ENCODE peak calls at places on chromosome X, in five cellular contexts. One of them, this sample, is unnamed.

GRCh38 chrX:153055827-153056748 is at the start of gene PNMA3:
- DNase-seq in K562: peak
- DNase-seq in IMR-90: no peak
- DNase-seq in HepG2: no peak
- DNase-seq in GM12878: no peak
- DNase-seq in this sample: no peak

GRCh38 chrX:56729152-56729557 is at the start of gene NBDY:
- DNase-seq in K562: peak
- DNase-seq in IMR-90: peak
- DNase-seq in HepG2: no peak
- DNase-seq in GM12878: no peak
- DNase-seq in this sample: peak

GRCh38 chrX:69152398-69152797 is 12.9 kb downstream of the PJA1 start:
- DNase-seq in K562: no peak
- DNase-seq in IMR-90: no peak
- DNase-seq in HepG2: peak
- DNase-seq in GM12878: no peak
- DNase-seq in this sample: peak

GRCh38 chrX:54043696-54044125 is 562 bp downstream of the PHF8 start:
- DNase-seq in K562: peak
- DNase-seq in IMR-90: peak
- DNase-seq in HepG2: no peak
- DNase-seq in GM12878: no peak
- DNase-seq in this sample: no peak

GRCh38 chrX:68699960-68700746 is 52.7 kb downstream of the STARD8 start:
- DNase-seq in K562: no peak
- DNase-seq in IMR-90: peak
- DNase-seq in HepG2: no peak
- DNase-seq in GM12878: no peak
- DNase-seq in this sample: no peak

GRCh38 chrX:108090474-108091265 is 672 bp downstream of the PSMD10 start:
- DNase-seq in K562: no peak
- DNase-seq in IMR-90: peak
- DNase-seq in HepG2: peak
- DNase-seq in GM12878: no peak
- DNase-seq in this sample: peak

GRCh38 chrX:129779747-129780146 is at the start of gene SASH3:
- DNase-seq in K562: no peak
- DNase-seq in IMR-90: no peak
- DNase-seq in HepG2: no peak
- DNase-seq in GM12878: no peak
- DNase-seq in this sample: no peak

GRCh38 chrX:74104356-74105065 is 199.5 kb upstream of the ZCCHC13 start:
- DNase-seq in K562: no peak
- DNase-seq in IMR-90: peak
- DNase-seq in HepG2: no peak
- DNase-seq in GM12878: no peak
- DNase-seq in this sample: no peak

GRCh38 chrX:74902806-74903205 is 22.4 kb downstream of the NEXMIF start:
- DNase-seq in K562: no peak
- DNase-seq in IMR-90: no peak
- DNase-seq in HepG2: no peak
- DNase-seq in GM12878: no peak
- DNase-seq in this sample: no peak

GRCh38 chrX:115345654-115346014 is 56.1 kb downstream of the LUZP4 start:
- DNase-seq in K562: no peak
- DNase-seq in IMR-90: no peak
- DNase-seq in HepG2: no peak
- DNase-seq in GM12878: no peak
- DNase-seq in this sample: no peak

GRCh38 chrX:148691456-148691855 is 191.0 kb downstream of the AFF2 start:
- DNase-seq in K562: no peak
- DNase-seq in IMR-90: no peak
- DNase-seq in HepG2: no peak
- DNase-seq in GM12878: no peak
- DNase-seq in this sample: no peak

GRCh38 chrX:65924938-65925507 is 114.9 kb downstream of the VSIG4 start:
- DNase-seq in K562: peak
- DNase-seq in IMR-90: no peak
- DNase-seq in HepG2: no peak
- DNase-seq in GM12878: no peak
- DNase-seq in this sample: no peak

GRCh38 chrX:106863697-106864096 is 39.4 kb downstream of the RIPPLY1 start:
- DNase-seq in K562: no peak
- DNase-seq in IMR-90: no peak
- DNase-seq in HepG2: no peak
- DNase-seq in GM12878: no peak
- DNase-seq in this sample: no peak

GRCh38 chrX:106862972-106863688 is 40.0 kb downstream of the RIPPLY1 start:
- DNase-seq in K562: no peak
- DNase-seq in IMR-90: peak
- DNase-seq in HepG2: peak
- DNase-seq in GM12878: no peak
- DNase-seq in this sample: peak
- TF ChIP-seq RAD21 in K562: no peak
- TF ChIP-seq RAD21 in IMR-90: no peak
- TF ChIP-seq RAD21 in HepG2: no peak
- TF ChIP-seq RAD21 in GM12878: no peak
- TF ChIP-seq RAD21 in this sample: no peak

DNA sequence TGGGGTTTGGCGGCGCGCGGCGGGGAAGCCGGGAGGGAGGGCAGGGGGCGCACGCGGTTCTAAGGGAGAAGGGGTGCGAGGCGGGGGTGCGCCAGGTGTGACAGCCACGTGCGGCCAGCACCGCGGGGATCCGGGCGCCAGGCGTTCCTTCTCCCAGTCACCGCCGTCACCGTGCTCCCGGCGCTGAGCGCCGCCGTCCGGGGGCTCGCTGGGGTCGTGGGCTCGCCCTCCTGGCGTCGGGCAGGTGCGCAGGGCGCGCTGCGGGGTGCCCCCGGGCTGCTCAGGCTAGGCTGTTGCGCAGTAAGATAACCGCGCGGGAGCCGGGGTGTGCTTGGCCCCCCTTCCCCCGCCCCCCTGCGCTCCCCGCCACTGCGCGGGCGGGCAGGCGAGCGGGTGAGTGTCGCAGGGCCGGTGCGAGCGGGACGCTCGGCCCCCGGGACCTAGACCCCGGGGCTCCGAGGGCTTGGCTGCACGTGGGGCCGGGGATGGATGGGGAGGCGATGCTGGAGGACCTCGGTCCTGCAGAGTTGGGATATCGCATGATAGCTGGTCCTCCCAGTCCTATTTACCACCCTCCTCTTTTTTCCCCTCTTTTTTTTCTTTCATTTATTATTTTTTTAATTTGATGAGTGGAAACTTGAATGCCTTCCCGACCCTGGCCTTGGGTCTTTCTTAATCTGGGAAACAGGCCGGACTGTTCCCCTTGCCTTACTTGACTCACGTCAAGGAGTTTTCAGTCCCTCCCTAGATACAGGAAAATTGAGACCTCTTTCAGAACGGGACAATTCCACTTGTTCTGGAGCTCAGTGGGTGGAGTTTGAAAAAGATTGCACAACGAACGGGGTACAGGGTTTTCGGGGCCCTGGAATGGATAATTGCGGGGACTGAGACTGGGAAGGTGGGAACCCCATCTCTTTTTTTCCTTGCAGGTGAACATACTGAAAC is 797 bp downstream of the TXLNG start:
- DNase-seq in K562: peak
- DNase-seq in IMR-90: no peak
- DNase-seq in HepG2: no peak
- DNase-seq in GM12878: no peak
- DNase-seq in this sample: no peak
- TF ChIP-seq BHLHE40 in K562: no peak
- TF ChIP-seq BHLHE40 in IMR-90: no peak
- TF ChIP-seq BHLHE40 in HepG2: no peak
- TF ChIP-seq BHLHE40 in GM12878: peak
- TF ChIP-seq BHLHE40 in this sample: no peak

GRCh38 chrX:103999234-103999633 is 14.3 kb downstream of the H2BW1 start:
- DNase-seq in K562: no peak
- DNase-seq in IMR-90: no peak
- DNase-seq in HepG2: no peak
- DNase-seq in GM12878: no peak
- DNase-seq in this sample: no peak
- TF ChIP-seq POLR2A in K562: no peak
- TF ChIP-seq POLR2A in IMR-90: no peak
- TF ChIP-seq POLR2A in HepG2: no peak
- TF ChIP-seq POLR2A in GM12878: no peak
- TF ChIP-seq POLR2A in this sample: no peak

DNA sequence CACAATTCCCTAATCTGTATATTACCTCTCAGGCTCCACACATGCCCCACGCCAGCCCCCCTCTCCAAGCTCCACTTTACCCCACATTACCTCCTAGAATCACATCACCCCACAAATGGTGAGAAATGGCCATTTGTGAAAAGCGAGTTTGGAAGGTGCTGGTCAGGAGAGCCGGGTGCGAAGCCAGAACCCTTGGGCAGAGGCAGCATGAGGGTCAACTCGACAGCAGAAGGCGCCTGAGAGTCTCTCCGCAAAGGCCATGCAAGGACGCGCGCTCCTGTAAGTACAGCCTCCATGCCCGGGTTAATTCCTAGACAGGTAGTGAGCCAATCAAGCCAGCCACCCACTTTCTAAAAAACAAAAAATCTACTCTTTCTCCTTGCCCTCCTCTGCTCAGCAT is 42.4 kb downstream of the RHOXF2 start:
- DNase-seq in K562: no peak
- DNase-seq in IMR-90: no peak
- DNase-seq in HepG2: no peak
- DNase-seq in GM12878: no peak
- DNase-seq in this sample: no peak
- TF ChIP-seq RAD21 in K562: no peak
- TF ChIP-seq RAD21 in IMR-90: no peak
- TF ChIP-seq RAD21 in HepG2: no peak
- TF ChIP-seq RAD21 in GM12878: no peak
- TF ChIP-seq RAD21 in this sample: no peak

GRCh38 chrX:150047818-150048217 is 109.5 kb upstream of the EOLA2 start:
- DNase-seq in K562: no peak
- DNase-seq in IMR-90: no peak
- DNase-seq in HepG2: no peak
- DNase-seq in GM12878: no peak
- DNase-seq in this sample: no peak

GRCh38 chrX:150051096-150051495 is 112.8 kb upstream of the EOLA2 start:
- DNase-seq in K562: no peak
- DNase-seq in IMR-90: no peak
- DNase-seq in HepG2: no peak
- DNase-seq in GM12878: no peak
- DNase-seq in this sample: no peak

GRCh38 chrX:150052226-150052625 is 113.9 kb upstream of the EOLA2 start:
- DNase-seq in K562: no peak
- DNase-seq in IMR-90: no peak
- DNase-seq in HepG2: no peak
- DNase-seq in GM12878: no peak
- DNase-seq in this sample: no peak

GRCh38 chrX:150050387-150050786 is 112.1 kb upstream of the EOLA2 start:
- DNase-seq in K562: no peak
- DNase-seq in IMR-90: no peak
- DNase-seq in HepG2: no peak
- DNase-seq in GM12878: no peak
- DNase-seq in this sample: no peak

DNA sequence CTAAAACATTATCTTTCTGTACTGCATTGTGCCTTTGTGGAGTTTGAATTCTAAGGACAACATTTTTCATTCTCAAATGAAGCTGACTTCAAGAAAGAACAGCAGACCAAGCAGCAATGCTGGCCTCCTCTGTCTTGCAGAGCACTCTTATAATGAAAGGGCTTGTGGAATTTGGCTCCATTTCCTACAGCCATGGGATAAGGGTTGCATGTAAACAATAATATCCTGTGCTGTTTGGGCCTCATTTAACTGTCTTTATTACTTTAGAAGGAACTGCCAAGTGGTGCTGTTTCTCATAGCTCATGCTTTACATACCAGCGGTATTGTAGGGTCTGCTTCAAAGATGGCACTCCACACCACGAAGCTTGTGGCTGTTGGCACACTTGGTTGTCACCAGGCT is 111.4 kb upstream of the EOLA2 start:
- DNase-seq in K562: no peak
- DNase-seq in IMR-90: peak
- DNase-seq in HepG2: no peak
- DNase-seq in GM12878: no peak
- DNase-seq in this sample: no peak
- TF ChIP-seq BHLHE40 in K562: no peak
- TF ChIP-seq BHLHE40 in IMR-90: no peak
- TF ChIP-seq BHLHE40 in HepG2: no peak
- TF ChIP-seq BHLHE40 in GM12878: no peak
- TF ChIP-seq BHLHE40 in this sample: no peak

GRCh38 chrX:9997524-9997923 is 30.4 kb downstream of the CLDN34 start:
- DNase-seq in K562: no peak
- DNase-seq in IMR-90: no peak
- DNase-seq in HepG2: no peak
- DNase-seq in GM12878: peak
- DNase-seq in this sample: no peak
- TF ChIP-seq POLR2A in K562: no peak
- TF ChIP-seq POLR2A in IMR-90: no peak
- TF ChIP-seq POLR2A in HepG2: no peak
- TF ChIP-seq POLR2A in GM12878: no peak
- TF ChIP-seq POLR2A in this sample: no peak

DNA sequence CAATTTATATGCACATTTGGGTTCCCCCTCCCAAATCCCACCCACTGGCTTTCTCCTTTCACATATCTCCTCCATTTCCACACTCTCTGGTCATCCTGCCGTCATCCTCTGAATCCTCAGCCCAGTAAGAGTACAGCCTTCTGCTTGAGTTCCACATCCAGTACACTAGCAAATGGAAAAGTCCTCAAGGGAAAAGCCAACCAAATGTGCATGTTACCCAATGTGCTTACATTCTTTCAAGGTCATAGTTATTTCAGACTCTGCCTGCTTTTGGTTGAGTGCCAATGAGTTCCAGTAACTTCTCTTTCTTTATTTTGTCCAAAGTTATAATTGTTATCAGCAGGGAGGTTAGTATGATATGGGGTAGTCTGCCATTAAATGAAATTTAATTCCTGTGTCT is 78.1 kb downstream of the SRPX start:
- DNase-seq in K562: no peak
- DNase-seq in IMR-90: peak
- DNase-seq in HepG2: no peak
- DNase-seq in GM12878: no peak
- DNase-seq in this sample: no peak
- TF ChIP-seq RAD21 in K562: no peak
- TF ChIP-seq RAD21 in IMR-90: no peak
- TF ChIP-seq RAD21 in HepG2: no peak
- TF ChIP-seq RAD21 in GM12878: no peak
- TF ChIP-seq RAD21 in this sample: no peak

This sample was measured in A549.